ENCODE peak calls at places on chromosomes 7 and 10, in eight cellular contexts. One of them, this sample, is unnamed. For H3K9me3 and H3K4me1, the result is how much of the 10 kb centered on the place peaks cover.

GRCh38 chr10:93598157-93598556 is 2.9 kb downstream of the RBP4 start:
- DNase-seq in tibial artery: no peak
- DNase-seq in mucosa of descending colon: no peak
- DNase-seq in naive thymus-derived CD4-positive, alpha-beta T cell: no peak
- DNase-seq in GM23248: peak
- DNase-seq in aorta: no peak
- DNase-seq in spleen: no peak
- DNase-seq in ascending aorta: no peak
- DNase-seq in this sample: no peak

GRCh38 chr7:70494225-70494877 is 637.6 kb upstream of the GALNT17 start:
- DNase-seq in GM23248: no peak
- DNase-seq in mucosa of descending colon: no peak
- DNase-seq in aorta: no peak
- DNase-seq in tibial artery: no peak
- DNase-seq in spleen: no peak
- DNase-seq in naive thymus-derived CD4-positive, alpha-beta T cell: no peak
- DNase-seq in ascending aorta: no peak
- DNase-seq in this sample: no peak

GRCh38 chr7:121331574-121331973 is 2.8 kb downstream of the WNT16 start:
- DNase-seq in mucosa of descending colon: no peak
- DNase-seq in naive thymus-derived CD4-positive, alpha-beta T cell: no peak
- DNase-seq in tibial artery: no peak
- DNase-seq in GM23248: no peak
- DNase-seq in ascending aorta: no peak
- DNase-seq in spleen: no peak
- DNase-seq in aorta: no peak
- DNase-seq in this sample: no peak

GRCh38 chr10:12212454-12212853 is 16.5 kb downstream of the CDC123 start:
- DNase-seq in ascending aorta: no peak
- DNase-seq in tibial artery: no peak
- DNase-seq in mucosa of descending colon: no peak
- DNase-seq in GM23248: no peak
- DNase-seq in aorta: no peak
- DNase-seq in spleen: no peak
- DNase-seq in naive thymus-derived CD4-positive, alpha-beta T cell: no peak
- DNase-seq in this sample: no peak

GRCh38 chr10:773562-774161 is 84.2 kb upstream of the DIP2C start:
- DNase-seq in GM23248: no peak
- DNase-seq in naive thymus-derived CD4-positive, alpha-beta T cell: no peak
- DNase-seq in mucosa of descending colon: no peak
- DNase-seq in ascending aorta: no peak
- DNase-seq in aorta: no peak
- DNase-seq in spleen: no peak
- DNase-seq in tibial artery: no peak
- DNase-seq in this sample: no peak

GRCh38 chr7:142880886-142881505 is 4.5 kb downstream of the TRPV6 start:
- DNase-seq in mucosa of descending colon: no peak
- DNase-seq in ascending aorta: no peak
- DNase-seq in naive thymus-derived CD4-positive, alpha-beta T cell: peak
- DNase-seq in tibial artery: no peak
- DNase-seq in GM23248: peak
- DNase-seq in aorta: peak
- DNase-seq in spleen: no peak
- DNase-seq in this sample: peak

GRCh38 chr10:81909453-81909852 is 34.5 kb downstream of the NRG3 start:
- DNase-seq in ascending aorta: no peak
- DNase-seq in spleen: no peak
- DNase-seq in naive thymus-derived CD4-positive, alpha-beta T cell: no peak
- DNase-seq in mucosa of descending colon: no peak
- DNase-seq in GM23248: no peak
- DNase-seq in aorta: no peak
- DNase-seq in tibial artery: no peak
- DNase-seq in this sample: no peak

GRCh38 chr10:57579926-57580325 is 687.8 kb downstream of the IPMK start:
- DNase-seq in mucosa of descending colon: no peak
- DNase-seq in ascending aorta: no peak
- DNase-seq in spleen: no peak
- DNase-seq in naive thymus-derived CD4-positive, alpha-beta T cell: no peak
- DNase-seq in GM23248: peak
- DNase-seq in aorta: no peak
- DNase-seq in tibial artery: no peak
- DNase-seq in this sample: no peak

GRCh38 chr7:142345817-142346216 is 88.0 kb upstream of the PRSS58 start:
- DNase-seq in aorta: no peak
- DNase-seq in tibial artery: no peak
- DNase-seq in ascending aorta: no peak
- DNase-seq in naive thymus-derived CD4-positive, alpha-beta T cell: no peak
- DNase-seq in spleen: no peak
- DNase-seq in mucosa of descending colon: no peak
- DNase-seq in GM23248: no peak
- DNase-seq in this sample: peak

GRCh38 chr10:97629289-97629688 is 4.0 kb downstream of the MORN4 start:
- DNase-seq in GM23248: no peak
- DNase-seq in tibial artery: no peak
- DNase-seq in aorta: no peak
- DNase-seq in spleen: no peak
- DNase-seq in naive thymus-derived CD4-positive, alpha-beta T cell: no peak
- DNase-seq in mucosa of descending colon: no peak
- DNase-seq in ascending aorta: no peak
- DNase-seq in this sample: no peak

GRCh38 chr10:48901152-48901705 is 38.4 kb downstream of the LRRC18 start:
- DNase-seq in aorta: no peak
- DNase-seq in ascending aorta: no peak
- DNase-seq in naive thymus-derived CD4-positive, alpha-beta T cell: no peak
- DNase-seq in mucosa of descending colon: no peak
- DNase-seq in spleen: no peak
- DNase-seq in GM23248: no peak
- DNase-seq in tibial artery: no peak
- DNase-seq in this sample: no peak

GRCh38 chr7:99219985-99220384 is 12.1 kb upstream of the KPNA7 start:
- DNase-seq in tibial artery: no peak
- DNase-seq in naive thymus-derived CD4-positive, alpha-beta T cell: no peak
- DNase-seq in ascending aorta: no peak
- DNase-seq in aorta: no peak
- DNase-seq in spleen: peak
- DNase-seq in mucosa of descending colon: no peak
- DNase-seq in GM23248: no peak
- DNase-seq in this sample: no peak

GRCh38 chr7:144671429-144671828 is 164.4 kb downstream of the TPK1 start:
- DNase-seq in mucosa of descending colon: no peak
- DNase-seq in tibial artery: no peak
- DNase-seq in ascending aorta: no peak
- DNase-seq in spleen: no peak
- DNase-seq in GM23248: no peak
- DNase-seq in aorta: no peak
- DNase-seq in naive thymus-derived CD4-positive, alpha-beta T cell: no peak
- DNase-seq in this sample: no peak

GRCh38 chr7:5424689-5425506 is 1.3 kb upstream of the TNRC18 start:
- DNase-seq in aorta: peak
- DNase-seq in tibial artery: peak
- DNase-seq in spleen: peak
- DNase-seq in GM23248: peak
- DNase-seq in ascending aorta: no peak
- DNase-seq in mucosa of descending colon: peak
- DNase-seq in naive thymus-derived CD4-positive, alpha-beta T cell: no peak
- DNase-seq in this sample: no peak

GRCh38 chr7:124497209-124497608 is 268.4 kb downstream of the GPR37 start:
- DNase-seq in spleen: no peak
- DNase-seq in tibial artery: no peak
- DNase-seq in GM23248: no peak
- DNase-seq in mucosa of descending colon: no peak
- DNase-seq in aorta: no peak
- DNase-seq in naive thymus-derived CD4-positive, alpha-beta T cell: no peak
- DNase-seq in ascending aorta: no peak
- DNase-seq in this sample: no peak

GRCh38 chr7:146735992-146736391 is 619.4 kb downstream of the CNTNAP2 start:
- DNase-seq in GM23248: no peak
- DNase-seq in tibial artery: no peak
- DNase-seq in naive thymus-derived CD4-positive, alpha-beta T cell: no peak
- DNase-seq in mucosa of descending colon: no peak
- DNase-seq in aorta: no peak
- DNase-seq in ascending aorta: no peak
- DNase-seq in spleen: no peak
- DNase-seq in this sample: no peak

GRCh38 chr7:146731185-146731584 is 614.6 kb downstream of the CNTNAP2 start:
- DNase-seq in aorta: no peak
- DNase-seq in GM23248: no peak
- DNase-seq in ascending aorta: no peak
- DNase-seq in tibial artery: no peak
- DNase-seq in mucosa of descending colon: no peak
- DNase-seq in spleen: no peak
- DNase-seq in naive thymus-derived CD4-positive, alpha-beta T cell: no peak
- DNase-seq in this sample: no peak

GRCh38 chr7:146740039-146740438 is 623.4 kb downstream of the CNTNAP2 start:
- DNase-seq in ascending aorta: no peak
- DNase-seq in GM23248: no peak
- DNase-seq in spleen: no peak
- DNase-seq in aorta: no peak
- DNase-seq in tibial artery: no peak
- DNase-seq in mucosa of descending colon: no peak
- DNase-seq in naive thymus-derived CD4-positive, alpha-beta T cell: no peak
- DNase-seq in this sample: no peak

GRCh38 chr7:146736446-146737190 is 620.0 kb downstream of the CNTNAP2 start:
- DNase-seq in aorta: no peak
- DNase-seq in naive thymus-derived CD4-positive, alpha-beta T cell: no peak
- DNase-seq in GM23248: peak
- DNase-seq in spleen: no peak
- DNase-seq in tibial artery: no peak
- DNase-seq in ascending aorta: no peak
- DNase-seq in mucosa of descending colon: no peak
- DNase-seq in this sample: no peak
- H3K9me3 ChIP-seq in aorta: under half
- H3K9me3 ChIP-seq in naive thymus-derived CD4-positive, alpha-beta T cell: under half
- H3K9me3 ChIP-seq in GM23248: under half
- H3K9me3 ChIP-seq in spleen: under half
- H3K9me3 ChIP-seq in tibial artery: under half
- H3K9me3 ChIP-seq in ascending aorta: under half
- H3K9me3 ChIP-seq in mucosa of descending colon: under half
- H3K9me3 ChIP-seq in this sample: under half

DNA sequence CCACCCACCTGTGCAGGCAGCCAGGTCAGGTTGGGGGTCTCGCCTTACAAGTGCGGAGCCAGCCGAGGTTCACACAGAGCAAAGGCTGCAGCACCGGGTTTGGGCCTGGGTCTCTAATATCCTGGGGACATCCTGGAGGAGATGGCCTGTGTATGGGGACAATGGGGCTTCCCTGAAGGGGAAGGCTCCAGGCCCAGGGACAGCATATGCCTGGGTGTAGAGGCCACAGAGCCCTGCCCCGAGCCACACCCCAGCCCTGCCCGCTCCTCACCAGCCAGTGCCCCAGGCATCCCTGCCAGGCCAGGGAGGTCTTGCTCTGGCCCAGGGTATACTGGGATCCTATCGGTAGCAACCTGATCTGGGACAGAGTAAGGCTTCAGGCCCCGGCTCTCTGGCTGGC is 9.1 kb downstream of the TTYH3 start:
- DNase-seq in GM23248: no peak
- DNase-seq in tibial artery: no peak
- DNase-seq in naive thymus-derived CD4-positive, alpha-beta T cell: no peak
- DNase-seq in mucosa of descending colon: no peak
- DNase-seq in aorta: no peak
- DNase-seq in spleen: no peak
- DNase-seq in ascending aorta: no peak
- DNase-seq in this sample: no peak
- H3K4me1 ChIP-seq in GM23248: under half
- H3K4me1 ChIP-seq in tibial artery: half or more
- H3K4me1 ChIP-seq in naive thymus-derived CD4-positive, alpha-beta T cell: under half
- H3K4me1 ChIP-seq in mucosa of descending colon: under half
- H3K4me1 ChIP-seq in aorta: under half
- H3K4me1 ChIP-seq in spleen: half or more
- H3K4me1 ChIP-seq in ascending aorta: under half
- H3K4me1 ChIP-seq in this sample: under half

DNA sequence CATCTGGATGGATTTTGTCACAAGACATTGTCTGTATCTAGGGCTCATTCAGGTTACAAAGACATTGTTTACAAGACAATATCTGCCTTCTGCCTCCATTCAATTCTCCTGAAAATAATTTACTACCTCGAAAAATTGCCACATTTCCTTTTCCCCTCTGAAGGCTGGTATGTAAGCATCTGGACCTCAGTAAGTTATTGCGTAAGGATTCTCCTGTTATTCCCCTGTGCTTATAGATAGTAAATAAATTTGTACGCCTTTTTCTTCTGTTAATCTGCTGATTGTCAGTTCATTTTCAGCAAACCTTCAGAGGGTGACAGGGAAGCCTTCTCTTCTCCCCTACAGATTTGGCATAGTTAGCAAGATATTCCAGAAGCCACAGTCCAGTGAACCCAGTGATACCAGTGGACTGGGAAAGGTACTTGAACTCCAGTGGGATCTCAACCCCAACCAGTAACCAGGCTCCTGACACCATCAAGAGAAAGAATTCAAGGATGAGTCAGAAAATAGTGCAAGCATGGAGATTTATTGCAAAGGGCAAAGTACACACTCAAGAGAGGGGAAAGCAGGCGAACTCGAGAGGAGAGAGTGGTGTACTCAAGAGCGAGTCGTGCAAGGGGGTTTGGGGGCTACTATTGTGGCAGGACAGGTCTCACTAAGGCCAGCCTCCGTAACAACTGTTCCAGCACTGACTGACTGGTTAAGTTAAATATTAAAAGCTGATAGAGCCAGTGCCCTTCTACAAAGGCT is 706.8 kb upstream of the GHITM start:
- DNase-seq in mucosa of descending colon: no peak
- DNase-seq in tibial artery: no peak
- DNase-seq in spleen: no peak
- DNase-seq in naive thymus-derived CD4-positive, alpha-beta T cell: no peak
- DNase-seq in aorta: no peak
- DNase-seq in GM23248: no peak
- DNase-seq in ascending aorta: no peak
- DNase-seq in this sample: no peak
- H3K9me3 ChIP-seq in mucosa of descending colon: under half
- H3K9me3 ChIP-seq in tibial artery: under half
- H3K9me3 ChIP-seq in spleen: under half
- H3K9me3 ChIP-seq in naive thymus-derived CD4-positive, alpha-beta T cell: under half
- H3K9me3 ChIP-seq in aorta: under half
- H3K9me3 ChIP-seq in GM23248: under half
- H3K9me3 ChIP-seq in ascending aorta: under half
- H3K9me3 ChIP-seq in this sample: under half

GRCh38 chr10:113004219-113004618 is 54.2 kb downstream of the TCF7L2 start:
- DNase-seq in spleen: no peak
- DNase-seq in aorta: no peak
- DNase-seq in mucosa of descending colon: no peak
- DNase-seq in naive thymus-derived CD4-positive, alpha-beta T cell: no peak
- DNase-seq in ascending aorta: no peak
- DNase-seq in tibial artery: no peak
- DNase-seq in GM23248: no peak
- DNase-seq in this sample: no peak

GRCh38 chr10:113000876-113001598 is 51.0 kb downstream of the TCF7L2 start:
- DNase-seq in aorta: no peak
- DNase-seq in mucosa of descending colon: no peak
- DNase-seq in spleen: no peak
- DNase-seq in naive thymus-derived CD4-positive, alpha-beta T cell: no peak
- DNase-seq in ascending aorta: no peak
- DNase-seq in tibial artery: no peak
- DNase-seq in GM23248: peak
- DNase-seq in this sample: no peak

GRCh38 chr10:113003032-113003431 is 53.0 kb downstream of the TCF7L2 start:
- DNase-seq in GM23248: no peak
- DNase-seq in ascending aorta: no peak
- DNase-seq in naive thymus-derived CD4-positive, alpha-beta T cell: no peak
- DNase-seq in tibial artery: no peak
- DNase-seq in aorta: no peak
- DNase-seq in mucosa of descending colon: no peak
- DNase-seq in spleen: no peak
- DNase-seq in this sample: no peak

GRCh38 chr10:113001599-113002448 is 51.8 kb downstream of the TCF7L2 start:
- DNase-seq in mucosa of descending colon: no peak
- DNase-seq in ascending aorta: no peak
- DNase-seq in GM23248: peak
- DNase-seq in spleen: no peak
- DNase-seq in aorta: no peak
- DNase-seq in naive thymus-derived CD4-positive, alpha-beta T cell: no peak
- DNase-seq in tibial artery: no peak
- DNase-seq in this sample: no peak

GRCh38 chr10:113002449-113002777 is 52.4 kb downstream of the TCF7L2 start:
- DNase-seq in aorta: no peak
- DNase-seq in GM23248: no peak
- DNase-seq in tibial artery: no peak
- DNase-seq in ascending aorta: no peak
- DNase-seq in spleen: no peak
- DNase-seq in mucosa of descending colon: no peak
- DNase-seq in naive thymus-derived CD4-positive, alpha-beta T cell: no peak
- DNase-seq in this sample: no peak
- H3K4me1 ChIP-seq in aorta: under half
- H3K4me1 ChIP-seq in GM23248: under half
- H3K4me1 ChIP-seq in tibial artery: half or more
- H3K4me1 ChIP-seq in ascending aorta: half or more
- H3K4me1 ChIP-seq in spleen: under half
- H3K4me1 ChIP-seq in mucosa of descending colon: under half
- H3K4me1 ChIP-seq in naive thymus-derived CD4-positive, alpha-beta T cell: under half
- H3K4me1 ChIP-seq in this sample: under half